ENCODE peak calls at places on chromosome 4, in seven cellular contexts. One of them, this sample, is unnamed.
A peak's percentile ranks its signal among the peaks of the same experiment; 100 is the strongest.

GRCh38 chr4:167918077-167918476 is 174.3 kb upstream of the ANXA10 start:
- DNase-seq in dorsolateral prefrontal cortex: no peak
- DNase-seq in fibroblast of lung: peak; percentile 8
- DNase-seq in astrocyte of the cerebellum: no peak
- DNase-seq in heart right ventricle: no peak
- DNase-seq in progenitor cell of endocrine pancreas: no peak
- DNase-seq in coronary artery: no peak
- DNase-seq in this sample: no peak

GRCh38 chr4:177283167-177283566 is 26.5 kb upstream of the NEIL3 start:
- DNase-seq in dorsolateral prefrontal cortex: no peak
- DNase-seq in fibroblast of lung: peak; percentile 94
- DNase-seq in astrocyte of the cerebellum: peak; percentile 26
- DNase-seq in heart right ventricle: no peak
- DNase-seq in progenitor cell of endocrine pancreas: no peak
- DNase-seq in coronary artery: no peak
- DNase-seq in this sample: no peak

GRCh38 chr4:189081831-189082230 is 858.8 kb upstream of the FRG1 start:
- DNase-seq in dorsolateral prefrontal cortex: no peak
- DNase-seq in fibroblast of lung: no peak
- DNase-seq in astrocyte of the cerebellum: no peak
- DNase-seq in heart right ventricle: no peak
- DNase-seq in progenitor cell of endocrine pancreas: no peak
- DNase-seq in coronary artery: no peak
- DNase-seq in this sample: no peak

GRCh38 chr4:124409044-124409443 is 303.5 kb downstream of the ANKRD50 start:
- DNase-seq in dorsolateral prefrontal cortex: no peak
- DNase-seq in fibroblast of lung: peak; percentile 73
- DNase-seq in astrocyte of the cerebellum: no peak
- DNase-seq in heart right ventricle: no peak
- DNase-seq in progenitor cell of endocrine pancreas: no peak
- DNase-seq in coronary artery: no peak
- DNase-seq in this sample: no peak

GRCh38 chr4:140012688-140013087 is 141.3 kb downstream of the MAML3 start:
- DNase-seq in dorsolateral prefrontal cortex: peak; percentile 34
- DNase-seq in fibroblast of lung: peak; percentile 79
- DNase-seq in astrocyte of the cerebellum: peak; percentile 63
- DNase-seq in heart right ventricle: peak; percentile 66
- DNase-seq in progenitor cell of endocrine pancreas: no peak
- DNase-seq in coronary artery: no peak
- DNase-seq in this sample: peak; percentile 38

GRCh38 chr4:153522800-153523089 is 56.6 kb downstream of the TMEM131L start:
- DNase-seq in dorsolateral prefrontal cortex: no peak
- DNase-seq in fibroblast of lung: no peak
- DNase-seq in astrocyte of the cerebellum: no peak
- DNase-seq in heart right ventricle: no peak
- DNase-seq in progenitor cell of endocrine pancreas: no peak
- DNase-seq in coronary artery: no peak
- DNase-seq in this sample: no peak

GRCh38 chr4:7771541-7772507 is 167.8 kb downstream of the AFAP1 start:
- DNase-seq in dorsolateral prefrontal cortex: no peak
- DNase-seq in fibroblast of lung: no peak
- DNase-seq in astrocyte of the cerebellum: no peak
- DNase-seq in heart right ventricle: no peak
- DNase-seq in progenitor cell of endocrine pancreas: no peak
- DNase-seq in coronary artery: no peak
- DNase-seq in this sample: no peak

GRCh38 chr4:6222761-6223292 is 22.5 kb upstream of the JAKMIP1 start:
- DNase-seq in dorsolateral prefrontal cortex: no peak
- DNase-seq in fibroblast of lung: peak; percentile 1
- DNase-seq in astrocyte of the cerebellum: no peak
- DNase-seq in heart right ventricle: no peak
- DNase-seq in progenitor cell of endocrine pancreas: no peak
- DNase-seq in coronary artery: no peak
- DNase-seq in this sample: no peak

GRCh38 chr4:25552580-25553271 is 102.9 kb upstream of the SLC34A2 start:
- DNase-seq in dorsolateral prefrontal cortex: no peak
- DNase-seq in fibroblast of lung: no peak
- DNase-seq in astrocyte of the cerebellum: no peak
- DNase-seq in heart right ventricle: peak; percentile 9
- DNase-seq in progenitor cell of endocrine pancreas: no peak
- DNase-seq in coronary artery: no peak
- DNase-seq in this sample: no peak

GRCh38 chr4:183940807-183941310 is 35.8 kb downstream of the STOX2 start:
- DNase-seq in dorsolateral prefrontal cortex: no peak
- DNase-seq in fibroblast of lung: no peak
- DNase-seq in astrocyte of the cerebellum: no peak
- DNase-seq in heart right ventricle: no peak
- DNase-seq in progenitor cell of endocrine pancreas: no peak
- DNase-seq in coronary artery: no peak
- DNase-seq in this sample: no peak

GRCh38 chr4:177480796-177481195 is 38.6 kb upstream of the AGA start:
- DNase-seq in dorsolateral prefrontal cortex: no peak
- DNase-seq in fibroblast of lung: peak; percentile 95
- DNase-seq in astrocyte of the cerebellum: no peak
- DNase-seq in heart right ventricle: no peak
- DNase-seq in progenitor cell of endocrine pancreas: no peak
- DNase-seq in coronary artery: no peak
- DNase-seq in this sample: no peak

GRCh38 chr4:76182463-76182862 is 31.2 kb downstream of the SCARB2 start:
- DNase-seq in dorsolateral prefrontal cortex: no peak
- DNase-seq in fibroblast of lung: no peak
- DNase-seq in astrocyte of the cerebellum: no peak
- DNase-seq in heart right ventricle: no peak
- DNase-seq in progenitor cell of endocrine pancreas: no peak
- DNase-seq in coronary artery: no peak
- DNase-seq in this sample: no peak

GRCh38 chr4:146329042-146329716 is 114.8 kb downstream of the REELD1 start:
- DNase-seq in dorsolateral prefrontal cortex: no peak
- DNase-seq in fibroblast of lung: peak; percentile 90
- DNase-seq in astrocyte of the cerebellum: peak; percentile 11
- DNase-seq in heart right ventricle: no peak
- DNase-seq in progenitor cell of endocrine pancreas: no peak
- DNase-seq in coronary artery: no peak
- DNase-seq in this sample: no peak

GRCh38 chr4:176156656-176157055 is 38.7 kb downstream of the SPATA4 start:
- DNase-seq in dorsolateral prefrontal cortex: no peak
- DNase-seq in fibroblast of lung: peak; percentile 92
- DNase-seq in astrocyte of the cerebellum: peak; percentile 68
- DNase-seq in heart right ventricle: no peak
- DNase-seq in progenitor cell of endocrine pancreas: no peak
- DNase-seq in coronary artery: no peak
- DNase-seq in this sample: no peak

DNA sequence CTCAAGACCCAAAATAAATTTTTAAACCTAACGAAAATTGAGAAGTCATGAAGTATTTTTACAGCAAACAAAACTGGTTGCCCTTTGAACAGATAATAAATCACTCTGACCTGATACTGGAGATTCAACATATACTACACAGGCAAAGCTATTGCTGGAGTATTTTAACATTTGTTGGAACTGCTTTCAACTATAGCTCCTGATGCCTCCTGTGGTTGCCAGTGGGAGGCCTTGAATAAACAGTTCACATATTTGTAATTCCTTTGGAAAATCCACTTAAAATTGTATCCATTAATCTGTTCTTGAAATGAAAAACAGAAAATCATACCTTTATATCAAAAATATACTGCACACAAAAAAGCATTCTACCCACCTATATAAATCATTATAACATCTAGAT is 605.1 kb downstream of the KCTD8 start:
- DNase-seq in dorsolateral prefrontal cortex: no peak
- DNase-seq in fibroblast of lung: peak; percentile 62
- DNase-seq in astrocyte of the cerebellum: peak; percentile 36
- DNase-seq in heart right ventricle: no peak
- DNase-seq in progenitor cell of endocrine pancreas: no peak
- DNase-seq in coronary artery: no peak
- DNase-seq in this sample: no peak
- TF ChIP-seq CTCF in dorsolateral prefrontal cortex: no peak
- TF ChIP-seq CTCF in fibroblast of lung: no peak
- TF ChIP-seq CTCF in astrocyte of the cerebellum: peak; percentile 37
- TF ChIP-seq CTCF in heart right ventricle: no peak
- TF ChIP-seq CTCF in progenitor cell of endocrine pancreas: peak; percentile 63
- TF ChIP-seq CTCF in coronary artery: no peak
- TF ChIP-seq CTCF in this sample: no peak

GRCh38 chr4:182101618-182102017 is 141.6 kb upstream of the TENM3 start:
- DNase-seq in dorsolateral prefrontal cortex: no peak
- DNase-seq in fibroblast of lung: no peak
- DNase-seq in astrocyte of the cerebellum: no peak
- DNase-seq in heart right ventricle: no peak
- DNase-seq in progenitor cell of endocrine pancreas: no peak
- DNase-seq in coronary artery: no peak
- DNase-seq in this sample: no peak
- TF ChIP-seq CTCF in dorsolateral prefrontal cortex: no peak
- TF ChIP-seq CTCF in fibroblast of lung: no peak
- TF ChIP-seq CTCF in astrocyte of the cerebellum: no peak
- TF ChIP-seq CTCF in heart right ventricle: no peak
- TF ChIP-seq CTCF in progenitor cell of endocrine pancreas: no peak
- TF ChIP-seq CTCF in coronary artery: no peak
- TF ChIP-seq CTCF in this sample: no peak

DNA sequence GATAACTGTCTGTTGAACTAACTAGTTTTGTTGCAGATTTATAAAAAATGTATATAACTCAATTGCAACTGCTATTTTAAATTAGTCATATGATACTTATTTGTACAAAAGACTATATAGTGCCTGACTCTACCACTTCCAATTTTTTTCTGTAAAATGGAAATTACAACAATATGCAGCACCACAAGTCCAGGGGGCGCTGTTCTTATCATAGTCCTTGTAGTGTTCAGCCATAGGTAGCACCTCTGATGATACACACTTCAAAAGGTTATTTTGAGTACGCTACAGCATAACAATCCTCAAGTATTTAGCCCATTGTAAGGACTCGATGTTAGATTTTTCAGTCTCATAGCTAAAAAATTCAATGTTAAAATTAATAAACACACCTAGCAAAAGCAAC is 174.9 kb downstream of the CORIN start:
- DNase-seq in dorsolateral prefrontal cortex: no peak
- DNase-seq in fibroblast of lung: no peak
- DNase-seq in astrocyte of the cerebellum: no peak
- DNase-seq in heart right ventricle: no peak
- DNase-seq in progenitor cell of endocrine pancreas: no peak
- DNase-seq in coronary artery: no peak
- DNase-seq in this sample: no peak
- TF ChIP-seq CTCF in dorsolateral prefrontal cortex: peak; percentile 12
- TF ChIP-seq CTCF in fibroblast of lung: peak; percentile 37
- TF ChIP-seq CTCF in astrocyte of the cerebellum: peak; percentile 12
- TF ChIP-seq CTCF in heart right ventricle: no peak
- TF ChIP-seq CTCF in progenitor cell of endocrine pancreas: peak; percentile 30
- TF ChIP-seq CTCF in coronary artery: no peak
- TF ChIP-seq CTCF in this sample: peak; percentile 26

DNA sequence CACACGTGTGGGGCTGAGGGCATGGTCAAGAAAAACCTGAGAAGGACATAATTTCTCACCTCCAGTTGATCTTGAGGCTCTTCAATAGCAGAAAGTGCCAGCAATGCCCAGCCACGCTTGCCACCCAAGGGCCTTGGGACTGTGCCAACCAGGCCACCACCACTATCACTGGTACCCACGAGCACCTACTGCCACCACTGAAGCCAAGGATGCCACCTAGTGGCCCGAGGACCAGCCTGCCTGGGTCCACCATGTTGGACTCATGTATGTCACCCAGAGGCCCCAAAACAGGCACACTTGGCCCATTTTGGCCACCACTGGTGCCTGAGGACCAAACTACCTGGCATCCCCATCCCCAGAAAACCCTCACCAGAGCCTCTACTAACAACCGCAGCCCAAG is 191.8 kb downstream of the ADAM29 start:
- DNase-seq in dorsolateral prefrontal cortex: no peak
- DNase-seq in fibroblast of lung: no peak
- DNase-seq in astrocyte of the cerebellum: no peak
- DNase-seq in heart right ventricle: no peak
- DNase-seq in progenitor cell of endocrine pancreas: no peak
- DNase-seq in coronary artery: no peak
- DNase-seq in this sample: no peak
- TF ChIP-seq CTCF in dorsolateral prefrontal cortex: no peak
- TF ChIP-seq CTCF in fibroblast of lung: no peak
- TF ChIP-seq CTCF in astrocyte of the cerebellum: no peak
- TF ChIP-seq CTCF in heart right ventricle: no peak
- TF ChIP-seq CTCF in progenitor cell of endocrine pancreas: no peak
- TF ChIP-seq CTCF in coronary artery: no peak
- TF ChIP-seq CTCF in this sample: no peak

GRCh38 chr4:126604273-126604867 is 1028.4 kb upstream of the INTU start:
- DNase-seq in dorsolateral prefrontal cortex: no peak
- DNase-seq in fibroblast of lung: peak; percentile 38
- DNase-seq in astrocyte of the cerebellum: peak; percentile 23
- DNase-seq in heart right ventricle: no peak
- DNase-seq in progenitor cell of endocrine pancreas: no peak
- DNase-seq in coronary artery: no peak
- DNase-seq in this sample: no peak
- TF ChIP-seq CTCF in dorsolateral prefrontal cortex: peak; percentile 63
- TF ChIP-seq CTCF in fibroblast of lung: peak; percentile 80
- TF ChIP-seq CTCF in astrocyte of the cerebellum: peak; percentile 93
- TF ChIP-seq CTCF in heart right ventricle: peak; percentile 28
- TF ChIP-seq CTCF in progenitor cell of endocrine pancreas: peak; percentile 72
- TF ChIP-seq CTCF in coronary artery: peak; percentile 45
- TF ChIP-seq CTCF in this sample: peak; percentile 69

GRCh38 chr4:134906404-134907023 is 704.9 kb upstream of the PABPC4L start:
- DNase-seq in dorsolateral prefrontal cortex: no peak
- DNase-seq in fibroblast of lung: peak; percentile 13
- DNase-seq in astrocyte of the cerebellum: peak; percentile 19
- DNase-seq in heart right ventricle: no peak
- DNase-seq in progenitor cell of endocrine pancreas: no peak
- DNase-seq in coronary artery: no peak
- DNase-seq in this sample: no peak
- TF ChIP-seq CTCF in dorsolateral prefrontal cortex: peak; percentile 36
- TF ChIP-seq CTCF in fibroblast of lung: peak; percentile 32
- TF ChIP-seq CTCF in astrocyte of the cerebellum: peak; percentile 54
- TF ChIP-seq CTCF in heart right ventricle: no peak
- TF ChIP-seq CTCF in progenitor cell of endocrine pancreas: peak; percentile 63
- TF ChIP-seq CTCF in coronary artery: no peak
- TF ChIP-seq CTCF in this sample: peak; percentile 10

GRCh38 chr4:122603156-122603574 is 17.7 kb downstream of the IL21 start:
- DNase-seq in dorsolateral prefrontal cortex: no peak
- DNase-seq in fibroblast of lung: no peak
- DNase-seq in astrocyte of the cerebellum: no peak
- DNase-seq in heart right ventricle: no peak
- DNase-seq in progenitor cell of endocrine pancreas: no peak
- DNase-seq in coronary artery: no peak
- DNase-seq in this sample: no peak

GRCh38 chr4:122604146-122604545 is 16.7 kb downstream of the IL21 start:
- DNase-seq in dorsolateral prefrontal cortex: no peak
- DNase-seq in fibroblast of lung: no peak
- DNase-seq in astrocyte of the cerebellum: no peak
- DNase-seq in heart right ventricle: no peak
- DNase-seq in progenitor cell of endocrine pancreas: no peak
- DNase-seq in coronary artery: no peak
- DNase-seq in this sample: no peak

GRCh38 chr4:122606364-122607043 is 14.4 kb downstream of the IL21 start:
- DNase-seq in dorsolateral prefrontal cortex: no peak
- DNase-seq in fibroblast of lung: no peak
- DNase-seq in astrocyte of the cerebellum: no peak
- DNase-seq in heart right ventricle: no peak
- DNase-seq in progenitor cell of endocrine pancreas: no peak
- DNase-seq in coronary artery: no peak
- DNase-seq in this sample: no peak

GRCh38 chr4:122602277-122603142 is 18.4 kb downstream of the IL21 start:
- DNase-seq in dorsolateral prefrontal cortex: no peak
- DNase-seq in fibroblast of lung: peak; percentile 38
- DNase-seq in astrocyte of the cerebellum: peak; percentile 29
- DNase-seq in heart right ventricle: no peak
- DNase-seq in progenitor cell of endocrine pancreas: no peak
- DNase-seq in coronary artery: no peak
- DNase-seq in this sample: no peak
- TF ChIP-seq CTCF in dorsolateral prefrontal cortex: peak; percentile 27
- TF ChIP-seq CTCF in fibroblast of lung: peak; percentile 53
- TF ChIP-seq CTCF in astrocyte of the cerebellum: peak; percentile 51
- TF ChIP-seq CTCF in heart right ventricle: no peak
- TF ChIP-seq CTCF in progenitor cell of endocrine pancreas: no peak
- TF ChIP-seq CTCF in coronary artery: no peak
- TF ChIP-seq CTCF in this sample: peak; percentile 59

GRCh38 chr4:61541474-61541873 is 341.3 kb downstream of the ADGRL3 start:
- DNase-seq in dorsolateral prefrontal cortex: no peak
- DNase-seq in fibroblast of lung: no peak
- DNase-seq in astrocyte of the cerebellum: no peak
- DNase-seq in heart right ventricle: no peak
- DNase-seq in progenitor cell of endocrine pancreas: no peak
- DNase-seq in coronary artery: no peak
- DNase-seq in this sample: no peak
- TF ChIP-seq CTCF in dorsolateral prefrontal cortex: no peak
- TF ChIP-seq CTCF in fibroblast of lung: no peak
- TF ChIP-seq CTCF in astrocyte of the cerebellum: no peak
- TF ChIP-seq CTCF in heart right ventricle: no peak
- TF ChIP-seq CTCF in progenitor cell of endocrine pancreas: peak; percentile 23
- TF ChIP-seq CTCF in coronary artery: no peak
- TF ChIP-seq CTCF in this sample: no peak